ENCODE peak calls at places on chromosomes 16 and 17, in nine cellular contexts. One of them, this sample, is unnamed.

GRCh38 chr16:24800586-24800985 is 45.2 kb upstream of the SLC5A11 start:
- DNase-seq in NCI-H1092: no peak
- DNase-seq in astrocyte of the spinal cord: peak
- DNase-seq in HTR-8/SVneo: no peak
- DNase-seq in HFFc6: peak
- DNase-seq in head of caudate nucleus: no peak
- DNase-seq in NCI-H1105 treated with DMSO at 0.1 percent for 48 hours: no peak
- DNase-seq in SK-N-DZ: no peak
- DNase-seq in activated effector memory CD4-positive, alpha-beta T cell treated with Interleukin-2 at 50 U/mL for 16 hours: no peak
- DNase-seq in this sample: no peak

GRCh38 chr16:54645328-54645727 is 285.3 kb upstream of the IRX5 start:
- DNase-seq in NCI-H1092: no peak
- DNase-seq in astrocyte of the spinal cord: no peak
- DNase-seq in HTR-8/SVneo: no peak
- DNase-seq in HFFc6: no peak
- DNase-seq in head of caudate nucleus: no peak
- DNase-seq in NCI-H1105 treated with DMSO at 0.1 percent for 48 hours: no peak
- DNase-seq in SK-N-DZ: no peak
- DNase-seq in activated effector memory CD4-positive, alpha-beta T cell treated with Interleukin-2 at 50 U/mL for 16 hours: no peak
- DNase-seq in this sample: no peak

GRCh38 chr16:86994651-86995171 is 322.5 kb downstream of the C16orf95 start:
- DNase-seq in NCI-H1092: no peak
- DNase-seq in astrocyte of the spinal cord: peak
- DNase-seq in HTR-8/SVneo: peak
- DNase-seq in HFFc6: peak
- DNase-seq in head of caudate nucleus: no peak
- DNase-seq in NCI-H1105 treated with DMSO at 0.1 percent for 48 hours: no peak
- DNase-seq in SK-N-DZ: no peak
- DNase-seq in activated effector memory CD4-positive, alpha-beta T cell treated with Interleukin-2 at 50 U/mL for 16 hours: no peak
- DNase-seq in this sample: no peak

GRCh38 chr16:55000595-55000994 is 69.9 kb downstream of the IRX5 start:
- DNase-seq in NCI-H1092: no peak
- DNase-seq in astrocyte of the spinal cord: peak
- DNase-seq in HTR-8/SVneo: no peak
- DNase-seq in HFFc6: no peak
- DNase-seq in head of caudate nucleus: no peak
- DNase-seq in NCI-H1105 treated with DMSO at 0.1 percent for 48 hours: no peak
- DNase-seq in SK-N-DZ: no peak
- DNase-seq in activated effector memory CD4-positive, alpha-beta T cell treated with Interleukin-2 at 50 U/mL for 16 hours: no peak
- DNase-seq in this sample: no peak

GRCh38 chr16:53773150-53773846 is 69.3 kb downstream of the FTO start:
- DNase-seq in NCI-H1092: peak
- DNase-seq in astrocyte of the spinal cord: peak
- DNase-seq in HTR-8/SVneo: peak
- DNase-seq in HFFc6: peak
- DNase-seq in head of caudate nucleus: no peak
- DNase-seq in NCI-H1105 treated with DMSO at 0.1 percent for 48 hours: peak
- DNase-seq in SK-N-DZ: peak
- DNase-seq in activated effector memory CD4-positive, alpha-beta T cell treated with Interleukin-2 at 50 U/mL for 16 hours: no peak
- DNase-seq in this sample: peak

GRCh38 chr17:6254036-6254435 is 180.9 kb downstream of the AIPL1 start:
- DNase-seq in NCI-H1092: no peak
- DNase-seq in astrocyte of the spinal cord: peak
- DNase-seq in HTR-8/SVneo: no peak
- DNase-seq in HFFc6: no peak
- DNase-seq in head of caudate nucleus: no peak
- DNase-seq in NCI-H1105 treated with DMSO at 0.1 percent for 48 hours: no peak
- DNase-seq in SK-N-DZ: no peak
- DNase-seq in activated effector memory CD4-positive, alpha-beta T cell treated with Interleukin-2 at 50 U/mL for 16 hours: no peak
- DNase-seq in this sample: no peak

GRCh38 chr16:81668243-81669097 is 110.6 kb upstream of the PLCG2 start:
- DNase-seq in NCI-H1092: peak
- DNase-seq in astrocyte of the spinal cord: no peak
- DNase-seq in HTR-8/SVneo: no peak
- DNase-seq in HFFc6: no peak
- DNase-seq in head of caudate nucleus: no peak
- DNase-seq in NCI-H1105 treated with DMSO at 0.1 percent for 48 hours: no peak
- DNase-seq in SK-N-DZ: no peak
- DNase-seq in activated effector memory CD4-positive, alpha-beta T cell treated with Interleukin-2 at 50 U/mL for 16 hours: no peak
- DNase-seq in this sample: no peak

GRCh38 chr17:44349553-44350070 is 4.5 kb downstream of the GRN start:
- DNase-seq in NCI-H1092: no peak
- DNase-seq in astrocyte of the spinal cord: no peak
- DNase-seq in HTR-8/SVneo: no peak
- DNase-seq in HFFc6: no peak
- DNase-seq in head of caudate nucleus: no peak
- DNase-seq in NCI-H1105 treated with DMSO at 0.1 percent for 48 hours: no peak
- DNase-seq in SK-N-DZ: no peak
- DNase-seq in activated effector memory CD4-positive, alpha-beta T cell treated with Interleukin-2 at 50 U/mL for 16 hours: no peak
- DNase-seq in this sample: no peak

GRCh38 chr16:26765087-26765486 is 301.6 kb upstream of the C16orf82 start:
- DNase-seq in NCI-H1092: no peak
- DNase-seq in astrocyte of the spinal cord: no peak
- DNase-seq in HTR-8/SVneo: no peak
- DNase-seq in HFFc6: no peak
- DNase-seq in head of caudate nucleus: no peak
- DNase-seq in NCI-H1105 treated with DMSO at 0.1 percent for 48 hours: peak
- DNase-seq in SK-N-DZ: no peak
- DNase-seq in activated effector memory CD4-positive, alpha-beta T cell treated with Interleukin-2 at 50 U/mL for 16 hours: no peak
- DNase-seq in this sample: no peak

GRCh38 chr17:59074494-59074893 is 32.2 kb downstream of the TRIM37 start:
- DNase-seq in NCI-H1092: no peak
- DNase-seq in astrocyte of the spinal cord: peak
- DNase-seq in HTR-8/SVneo: peak
- DNase-seq in HFFc6: peak
- DNase-seq in head of caudate nucleus: no peak
- DNase-seq in NCI-H1105 treated with DMSO at 0.1 percent for 48 hours: no peak
- DNase-seq in SK-N-DZ: no peak
- DNase-seq in activated effector memory CD4-positive, alpha-beta T cell treated with Interleukin-2 at 50 U/mL for 16 hours: no peak
- DNase-seq in this sample: no peak

GRCh38 chr17:29149431-29150064 is 30.6 kb downstream of the MYO18A start:
- DNase-seq in NCI-H1092: no peak
- DNase-seq in astrocyte of the spinal cord: no peak
- DNase-seq in HTR-8/SVneo: no peak
- DNase-seq in HFFc6: no peak
- DNase-seq in head of caudate nucleus: no peak
- DNase-seq in NCI-H1105 treated with DMSO at 0.1 percent for 48 hours: peak
- DNase-seq in SK-N-DZ: no peak
- DNase-seq in activated effector memory CD4-positive, alpha-beta T cell treated with Interleukin-2 at 50 U/mL for 16 hours: no peak
- DNase-seq in this sample: peak

GRCh38 chr17:66949501-66949900 is 15.0 kb upstream of the CACNG4 start:
- DNase-seq in NCI-H1092: no peak
- DNase-seq in astrocyte of the spinal cord: no peak
- DNase-seq in HTR-8/SVneo: no peak
- DNase-seq in HFFc6: peak
- DNase-seq in head of caudate nucleus: no peak
- DNase-seq in NCI-H1105 treated with DMSO at 0.1 percent for 48 hours: no peak
- DNase-seq in SK-N-DZ: no peak
- DNase-seq in activated effector memory CD4-positive, alpha-beta T cell treated with Interleukin-2 at 50 U/mL for 16 hours: no peak
- DNase-seq in this sample: peak

GRCh38 chr17:78647030-78647429 is 69.8 kb upstream of the DNAH17 start:
- DNase-seq in NCI-H1092: no peak
- DNase-seq in astrocyte of the spinal cord: no peak
- DNase-seq in HTR-8/SVneo: no peak
- DNase-seq in HFFc6: no peak
- DNase-seq in head of caudate nucleus: no peak
- DNase-seq in NCI-H1105 treated with DMSO at 0.1 percent for 48 hours: no peak
- DNase-seq in SK-N-DZ: no peak
- DNase-seq in activated effector memory CD4-positive, alpha-beta T cell treated with Interleukin-2 at 50 U/mL for 16 hours: no peak
- DNase-seq in this sample: no peak

GRCh38 chr16:27754788-27755690 is 205.1 kb downstream of the KATNIP start:
- DNase-seq in NCI-H1092: no peak
- DNase-seq in astrocyte of the spinal cord: no peak
- DNase-seq in HTR-8/SVneo: no peak
- DNase-seq in HFFc6: no peak
- DNase-seq in head of caudate nucleus: no peak
- DNase-seq in NCI-H1105 treated with DMSO at 0.1 percent for 48 hours: no peak
- DNase-seq in SK-N-DZ: peak
- DNase-seq in activated effector memory CD4-positive, alpha-beta T cell treated with Interleukin-2 at 50 U/mL for 16 hours: no peak
- DNase-seq in this sample: no peak

GRCh38 chr16:87382023-87382785 is 1.4 kb downstream of the FBXO31 start:
- DNase-seq in NCI-H1092: no peak
- DNase-seq in astrocyte of the spinal cord: peak
- DNase-seq in HTR-8/SVneo: no peak
- DNase-seq in HFFc6: no peak
- DNase-seq in head of caudate nucleus: no peak
- DNase-seq in NCI-H1105 treated with DMSO at 0.1 percent for 48 hours: no peak
- DNase-seq in SK-N-DZ: no peak
- DNase-seq in activated effector memory CD4-positive, alpha-beta T cell treated with Interleukin-2 at 50 U/mL for 16 hours: no peak
- DNase-seq in this sample: no peak

GRCh38 chr17:82126479-82127314 is 28.7 kb upstream of the FASN start:
- DNase-seq in NCI-H1092: no peak
- DNase-seq in astrocyte of the spinal cord: no peak
- DNase-seq in HTR-8/SVneo: no peak
- DNase-seq in HFFc6: no peak
- DNase-seq in head of caudate nucleus: no peak
- DNase-seq in NCI-H1105 treated with DMSO at 0.1 percent for 48 hours: no peak
- DNase-seq in SK-N-DZ: no peak
- DNase-seq in activated effector memory CD4-positive, alpha-beta T cell treated with Interleukin-2 at 50 U/mL for 16 hours: peak
- DNase-seq in this sample: no peak

GRCh38 chr17:35242805-35243458 is at the start of gene SLFN5:
- DNase-seq in NCI-H1092: peak
- DNase-seq in astrocyte of the spinal cord: peak
- DNase-seq in HTR-8/SVneo: peak
- DNase-seq in HFFc6: peak
- DNase-seq in head of caudate nucleus: peak
- DNase-seq in NCI-H1105 treated with DMSO at 0.1 percent for 48 hours: peak
- DNase-seq in SK-N-DZ: no peak
- DNase-seq in activated effector memory CD4-positive, alpha-beta T cell treated with Interleukin-2 at 50 U/mL for 16 hours: peak
- DNase-seq in this sample: peak

GRCh38 chr17:48994548-48995331 is 2.4 kb upstream of the IGF2BP1 start:
- DNase-seq in NCI-H1092: no peak
- DNase-seq in astrocyte of the spinal cord: no peak
- DNase-seq in HTR-8/SVneo: no peak
- DNase-seq in HFFc6: no peak
- DNase-seq in head of caudate nucleus: no peak
- DNase-seq in NCI-H1105 treated with DMSO at 0.1 percent for 48 hours: no peak
- DNase-seq in SK-N-DZ: no peak
- DNase-seq in activated effector memory CD4-positive, alpha-beta T cell treated with Interleukin-2 at 50 U/mL for 16 hours: no peak
- DNase-seq in this sample: no peak

GRCh38 chr16:15404792-15405191 is 9.2 kb downstream of the MPV17L start:
- DNase-seq in NCI-H1092: no peak
- DNase-seq in astrocyte of the spinal cord: no peak
- DNase-seq in HTR-8/SVneo: no peak
- DNase-seq in HFFc6: no peak
- DNase-seq in head of caudate nucleus: no peak
- DNase-seq in NCI-H1105 treated with DMSO at 0.1 percent for 48 hours: no peak
- DNase-seq in SK-N-DZ: no peak
- DNase-seq in activated effector memory CD4-positive, alpha-beta T cell treated with Interleukin-2 at 50 U/mL for 16 hours: no peak
- DNase-seq in this sample: no peak

GRCh38 chr16:68071547-68071901 is 13.6 kb upstream of the NFATC3 start:
- DNase-seq in NCI-H1092: no peak
- DNase-seq in astrocyte of the spinal cord: no peak
- DNase-seq in HTR-8/SVneo: no peak
- DNase-seq in HFFc6: no peak
- DNase-seq in head of caudate nucleus: no peak
- DNase-seq in NCI-H1105 treated with DMSO at 0.1 percent for 48 hours: no peak
- DNase-seq in SK-N-DZ: no peak
- DNase-seq in activated effector memory CD4-positive, alpha-beta T cell treated with Interleukin-2 at 50 U/mL for 16 hours: no peak
- DNase-seq in this sample: no peak

GRCh38 chr17:81831563-81831956 is 1.5 kb downstream of the MCRIP1 start:
- DNase-seq in NCI-H1092: no peak
- DNase-seq in astrocyte of the spinal cord: no peak
- DNase-seq in HTR-8/SVneo: no peak
- DNase-seq in HFFc6: no peak
- DNase-seq in head of caudate nucleus: no peak
- DNase-seq in NCI-H1105 treated with DMSO at 0.1 percent for 48 hours: no peak
- DNase-seq in SK-N-DZ: no peak
- DNase-seq in activated effector memory CD4-positive, alpha-beta T cell treated with Interleukin-2 at 50 U/mL for 16 hours: no peak
- DNase-seq in this sample: no peak

GRCh38 chr17:5249615-5250014 is 15.0 kb upstream of the SCIMP start:
- DNase-seq in NCI-H1092: peak
- DNase-seq in astrocyte of the spinal cord: peak
- DNase-seq in HTR-8/SVneo: peak
- DNase-seq in HFFc6: peak
- DNase-seq in head of caudate nucleus: peak
- DNase-seq in NCI-H1105 treated with DMSO at 0.1 percent for 48 hours: peak
- DNase-seq in SK-N-DZ: peak
- DNase-seq in activated effector memory CD4-positive, alpha-beta T cell treated with Interleukin-2 at 50 U/mL for 16 hours: peak
- DNase-seq in this sample: peak

GRCh38 chr17:47275245-47275984 is 21.8 kb downstream of the ITGB3 start:
- DNase-seq in NCI-H1092: no peak
- DNase-seq in astrocyte of the spinal cord: peak
- DNase-seq in HTR-8/SVneo: no peak
- DNase-seq in HFFc6: peak
- DNase-seq in head of caudate nucleus: no peak
- DNase-seq in NCI-H1105 treated with DMSO at 0.1 percent for 48 hours: no peak
- DNase-seq in SK-N-DZ: peak
- DNase-seq in activated effector memory CD4-positive, alpha-beta T cell treated with Interleukin-2 at 50 U/mL for 16 hours: no peak
- DNase-seq in this sample: no peak

GRCh38 chr17:40936437-40936971 is 942 bp downstream of the KRT23 start:
- DNase-seq in NCI-H1092: no peak
- DNase-seq in astrocyte of the spinal cord: no peak
- DNase-seq in HTR-8/SVneo: no peak
- DNase-seq in HFFc6: no peak
- DNase-seq in head of caudate nucleus: no peak
- DNase-seq in NCI-H1105 treated with DMSO at 0.1 percent for 48 hours: no peak
- DNase-seq in SK-N-DZ: no peak
- DNase-seq in activated effector memory CD4-positive, alpha-beta T cell treated with Interleukin-2 at 50 U/mL for 16 hours: no peak
- DNase-seq in this sample: no peak

GRCh38 chr17:57923182-57923872 is 31.9 kb downstream of the CUEDC1 start:
- DNase-seq in NCI-H1092: no peak
- DNase-seq in astrocyte of the spinal cord: no peak
- DNase-seq in HTR-8/SVneo: no peak
- DNase-seq in HFFc6: no peak
- DNase-seq in head of caudate nucleus: no peak
- DNase-seq in NCI-H1105 treated with DMSO at 0.1 percent for 48 hours: no peak
- DNase-seq in SK-N-DZ: no peak
- DNase-seq in activated effector memory CD4-positive, alpha-beta T cell treated with Interleukin-2 at 50 U/mL for 16 hours: no peak
- DNase-seq in this sample: no peak

GRCh38 chr17:40437095-40437732 is 6.0 kb upstream of the IGFBP4 start:
- DNase-seq in NCI-H1092: no peak
- DNase-seq in astrocyte of the spinal cord: no peak
- DNase-seq in HTR-8/SVneo: no peak
- DNase-seq in HFFc6: no peak
- DNase-seq in head of caudate nucleus: no peak
- DNase-seq in NCI-H1105 treated with DMSO at 0.1 percent for 48 hours: no peak
- DNase-seq in SK-N-DZ: no peak
- DNase-seq in activated effector memory CD4-positive, alpha-beta T cell treated with Interleukin-2 at 50 U/mL for 16 hours: no peak
- DNase-seq in this sample: no peak

GRCh38 chr17:67602974-67603373 is 114.8 kb upstream of the NOL11 start:
- DNase-seq in NCI-H1092: peak
- DNase-seq in astrocyte of the spinal cord: peak
- DNase-seq in HTR-8/SVneo: peak
- DNase-seq in HFFc6: peak
- DNase-seq in head of caudate nucleus: no peak
- DNase-seq in NCI-H1105 treated with DMSO at 0.1 percent for 48 hours: peak
- DNase-seq in SK-N-DZ: peak
- DNase-seq in activated effector memory CD4-positive, alpha-beta T cell treated with Interleukin-2 at 50 U/mL for 16 hours: peak
- DNase-seq in this sample: no peak

GRCh38 chr17:9924735-9925191 is 19.7 kb upstream of the RCVRN start:
- DNase-seq in NCI-H1092: peak
- DNase-seq in astrocyte of the spinal cord: peak
- DNase-seq in HTR-8/SVneo: peak
- DNase-seq in HFFc6: peak
- DNase-seq in head of caudate nucleus: no peak
- DNase-seq in NCI-H1105 treated with DMSO at 0.1 percent for 48 hours: peak
- DNase-seq in SK-N-DZ: peak
- DNase-seq in activated effector memory CD4-positive, alpha-beta T cell treated with Interleukin-2 at 50 U/mL for 16 hours: no peak
- DNase-seq in this sample: peak

GRCh38 chr16:86245351-86245750 is 265.0 kb upstream of the FOXF1 start:
- DNase-seq in NCI-H1092: no peak
- DNase-seq in astrocyte of the spinal cord: no peak
- DNase-seq in HTR-8/SVneo: no peak
- DNase-seq in HFFc6: no peak
- DNase-seq in head of caudate nucleus: no peak
- DNase-seq in NCI-H1105 treated with DMSO at 0.1 percent for 48 hours: no peak
- DNase-seq in SK-N-DZ: no peak
- DNase-seq in activated effector memory CD4-positive, alpha-beta T cell treated with Interleukin-2 at 50 U/mL for 16 hours: no peak
- DNase-seq in this sample: no peak

GRCh38 chr17:63477471-63478440 is 895 bp downstream of the ACE start:
- DNase-seq in NCI-H1092: peak
- DNase-seq in astrocyte of the spinal cord: no peak
- DNase-seq in HTR-8/SVneo: no peak
- DNase-seq in HFFc6: no peak
- DNase-seq in head of caudate nucleus: no peak
- DNase-seq in NCI-H1105 treated with DMSO at 0.1 percent for 48 hours: peak
- DNase-seq in SK-N-DZ: peak
- DNase-seq in activated effector memory CD4-positive, alpha-beta T cell treated with Interleukin-2 at 50 U/mL for 16 hours: no peak
- DNase-seq in this sample: no peak

GRCh38 chr16:70250748-70251650 is 741 bp downstream of the EXOSC6 start:
- DNase-seq in NCI-H1092: no peak
- DNase-seq in astrocyte of the spinal cord: peak
- DNase-seq in HTR-8/SVneo: peak
- DNase-seq in HFFc6: peak
- DNase-seq in head of caudate nucleus: peak
- DNase-seq in NCI-H1105 treated with DMSO at 0.1 percent for 48 hours: no peak
- DNase-seq in SK-N-DZ: peak
- DNase-seq in activated effector memory CD4-positive, alpha-beta T cell treated with Interleukin-2 at 50 U/mL for 16 hours: no peak
- DNase-seq in this sample: no peak